ENCODE peak calls at places on chromosome 10, in five cellular contexts. N is neural progenitor cell, W is cardiac fibroblast, E is astrocyte, O is AG09309. S is an unnamed sample.

GRCh38 chr10:6062101-6062771 is at the start of gene IL2RA:
- DNase-seq in N (no peak), W (no peak), E (no peak), O (no peak), S (no peak)

GRCh38 chr10:124152139-124152780 is 58.9 kb upstream of the CHST15 start:
- DNase-seq in N (no peak), W (peak), E (peak), O (peak), S (peak)

GRCh38 chr10:133267293-133267692 is 9.4 kb downstream of the ADAM8 start:
- DNase-seq in N (no peak), W (no peak), E (no peak), O (no peak), S (no peak)

GRCh38 chr10:124989526-124989925 is 47.6 kb downstream of the ZRANB1 start:
- DNase-seq in N (no peak), W (peak), E (no peak), O (no peak), S (no peak)

GRCh38 chr10:98131615-98132014 is 2.8 kb upstream of the R3HCC1L start:
- DNase-seq in N (no peak), W (no peak), E (no peak), O (no peak), S (no peak)

GRCh38 chr10:75079436-75080083 is 31.9 kb upstream of the SAMD8 start:
- DNase-seq in N (peak), W (no peak), E (no peak), O (no peak), S (no peak)

GRCh38 chr10:59625842-59626522 is 83.7 kb downstream of the SLC16A9 start:
- DNase-seq in N (peak), W (peak), E (peak), O (peak), S (peak)

GRCh38 chr10:128704716-128705115 is 578.5 kb upstream of the MKI67 start:
- DNase-seq in N (no peak), W (no peak), E (no peak), O (no peak), S (no peak)

GRCh38 chr10:119602241-119603095 is 5.7 kb upstream of the TIAL1 start:
- DNase-seq in N (peak), W (peak), E (no peak), O (no peak), S (peak)

GRCh38 chr10:84537447-84537931 is 209.1 kb downstream of the CCSER2 start:
- DNase-seq in N (peak), W (peak), E (no peak), O (no peak), S (peak)

GRCh38 chr10:64007157-64007556 is 486.0 kb downstream of the REEP3 start:
- DNase-seq in N (no peak), W (no peak), E (no peak), O (no peak), S (no peak)

GRCh38 chr10:46559231-46559671 is 2.8 kb upstream of the GPRIN2 start:
- DNase-seq in N (no peak), W (no peak), E (no peak), O (no peak), S (no peak)

GRCh38 chr10:58867683-58868082 is 308.8 kb upstream of the PHYHIPL start:
- DNase-seq in N (no peak), W (no peak), E (no peak), O (no peak), S (no peak)

GRCh38 chr10:13162013-13162364 is 631 bp downstream of the MCM10 start:
- DNase-seq in N (peak), W (peak), E (no peak), O (no peak), S (no peak)

GRCh38 chr10:132162021-132162531 is 24.7 kb upstream of the DPYSL4 start:
- DNase-seq in N (no peak), W (no peak), E (no peak), O (no peak), S (no peak)

GRCh38 chr10:132162590-132163277 is 24.0 kb upstream of the DPYSL4 start:
- DNase-seq in N (no peak), W (no peak), E (no peak), O (no peak), S (no peak)

GRCh38 chr10:132163826-132164515 is 22.8 kb upstream of the DPYSL4 start:
- DNase-seq in N (no peak), W (no peak), E (no peak), O (no peak), S (no peak)

GRCh38 chr10:132164801-132165278 is 21.9 kb upstream of the DPYSL4 start:
- DNase-seq in N (peak), W (no peak), E (no peak), O (no peak), S (no peak)

DNA sequence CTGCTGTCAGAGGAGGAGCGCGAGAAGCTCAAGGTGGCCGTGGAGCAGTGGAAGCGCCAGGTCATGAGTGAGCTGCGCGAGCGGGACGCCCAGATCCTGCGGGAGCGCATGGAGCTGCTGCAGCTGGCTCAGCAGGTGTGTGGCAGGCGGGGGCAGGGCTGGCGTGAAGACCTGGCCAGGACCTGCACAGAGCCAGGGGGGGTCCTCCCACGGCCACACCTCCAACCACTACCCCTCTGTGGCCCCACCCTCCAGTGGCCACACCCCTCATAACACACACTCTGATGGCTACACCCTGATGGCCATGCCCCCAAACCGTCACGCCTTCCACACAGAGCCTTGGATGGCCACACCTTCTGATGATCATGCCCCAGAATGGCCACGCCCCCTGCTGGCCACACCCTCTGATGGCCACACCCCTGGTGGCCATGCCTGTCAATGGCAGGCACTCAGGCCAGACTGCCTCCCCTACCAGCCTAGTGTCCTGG is 23.4 kb upstream of the DPYSL4 start:
- DNase-seq in N (peak), W (peak), E (no peak), O (no peak), S (no peak)
- TF ChIP-seq CTCF in N (peak), W (no peak), E (no peak), O (no peak), S (no peak)

GRCh38 chr10:24722676-24723385 is 856 bp downstream of the ARHGAP21 start:
- DNase-seq in N (peak), W (peak), E (no peak), O (no peak), S (peak)
- H3K4me3 ChIP-seq in N (peak), W (peak), E (peak), O (peak), S (peak)

GRCh38 chr10:66215921-66216320 is 709.9 kb upstream of the LRRTM3 start:
- DNase-seq in N (no peak), W (no peak), E (no peak), O (no peak), S (no peak)

GRCh38 chr10:66218981-66219587 is 706.8 kb upstream of the LRRTM3 start:
- DNase-seq in N (no peak), W (peak), E (peak), O (no peak), S (no peak)

GRCh38 chr10:66222462-66223046 is 703.3 kb upstream of the LRRTM3 start:
- DNase-seq in N (no peak), W (no peak), E (no peak), O (no peak), S (no peak)

GRCh38 chr10:66215005-66215404 is 710.8 kb upstream of the LRRTM3 start:
- DNase-seq in N (peak), W (no peak), E (no peak), O (no peak), S (no peak)

GRCh38 chr10:66218258-66218657 is 707.6 kb upstream of the LRRTM3 start:
- DNase-seq in N (no peak), W (no peak), E (no peak), O (no peak), S (no peak)
- TF ChIP-seq CTCF in N (no peak), W (no peak), E (no peak), O (no peak), S (no peak)

DNA sequence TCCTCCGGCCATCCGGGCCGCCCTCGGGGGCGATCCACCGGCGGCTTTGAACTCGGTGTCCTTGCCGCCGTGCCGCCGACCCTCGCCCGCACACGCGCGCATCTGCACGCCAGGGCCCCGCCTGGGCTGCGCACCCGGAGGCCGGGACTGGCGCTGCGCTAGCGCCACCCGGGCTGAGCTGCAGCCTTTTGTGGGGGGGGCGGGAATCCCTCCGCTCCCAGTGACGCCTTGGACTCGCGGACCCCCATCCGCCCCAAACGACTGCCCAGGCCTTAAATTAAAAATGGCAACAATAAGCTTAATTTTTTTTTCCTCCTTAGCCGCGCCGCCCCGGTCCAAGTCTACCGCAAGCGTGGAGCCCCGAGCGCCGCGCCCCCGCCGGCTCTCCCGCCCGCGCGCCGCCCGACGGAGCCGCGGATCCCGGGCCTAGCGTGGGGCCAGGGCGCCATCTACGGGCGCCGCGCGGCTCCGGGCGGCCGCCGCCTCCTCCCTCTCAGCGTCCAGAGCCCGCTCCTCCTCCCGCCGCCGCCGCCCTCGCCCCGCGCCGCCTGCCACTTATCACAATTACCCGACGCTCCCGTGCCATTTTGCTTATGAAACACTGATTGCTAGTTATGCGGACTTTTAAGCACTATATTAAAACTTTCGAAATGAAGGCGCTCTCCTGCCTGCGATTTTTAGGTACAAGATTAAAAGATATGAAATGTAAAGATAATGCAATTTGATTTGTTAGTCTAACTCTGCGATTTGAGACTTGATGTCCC is 7.5 kb upstream of the EBF3 start:
- DNase-seq in N (peak), W (peak), E (no peak), O (no peak), S (peak)
- H3K4me3 ChIP-seq in N (peak), W (peak), E (no peak), O (no peak), S (peak)

GRCh38 chr10:20017961-20018360 is 201.7 kb downstream of the PLXDC2 start:
- DNase-seq in N (no peak), W (peak), E (no peak), O (no peak), S (peak)
- TF ChIP-seq CTCF in N (no peak), W (no peak), E (no peak), O (no peak), S (no peak)

DNA sequence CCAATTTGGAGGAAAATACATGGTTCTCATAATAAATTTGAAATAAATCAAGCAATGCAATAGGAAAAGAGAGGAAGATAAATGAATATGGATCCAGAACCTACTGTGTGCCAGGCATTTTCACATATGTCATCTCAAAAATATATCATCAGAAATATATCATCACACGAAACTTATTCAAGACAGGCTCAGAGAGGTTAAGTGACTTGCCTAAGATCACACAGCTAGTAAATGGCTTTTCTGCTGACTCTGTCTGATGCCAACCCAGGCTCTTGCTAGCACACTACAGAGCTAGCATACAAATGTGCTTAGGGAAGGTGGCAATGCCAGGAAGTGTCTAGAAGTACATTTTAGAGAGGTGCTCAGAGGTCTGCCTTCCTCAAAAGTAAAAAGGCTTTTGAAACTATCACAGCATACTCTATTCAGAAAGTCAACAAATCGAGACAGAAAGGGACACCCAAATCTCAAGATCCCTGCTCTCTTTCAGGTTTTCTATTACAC is 9.3 kb upstream of the HABP2 start:
- DNase-seq in N (no peak), W (no peak), E (no peak), O (no peak), S (no peak)
- H3K4me3 ChIP-seq in N (no peak), W (no peak), E (no peak), O (no peak), S (no peak)

GRCh38 chr10:79272353-79272752 is 74.9 kb upstream of the PPIF start:
- DNase-seq in N (no peak), W (no peak), E (no peak), O (no peak), S (no peak)

GRCh38 chr10:79269443-79269842 is 77.8 kb upstream of the PPIF start:
- DNase-seq in N (peak), W (no peak), E (no peak), O (no peak), S (no peak)

GRCh38 chr10:79269969-79270368 is 77.3 kb upstream of the PPIF start:
- DNase-seq in N (no peak), W (no peak), E (no peak), O (no peak), S (no peak)

GRCh38 chr10:79268717-79269116 is 78.6 kb upstream of the PPIF start:
- DNase-seq in N (no peak), W (peak), E (no peak), O (no peak), S (no peak)

GRCh38 chr10:79270471-79271246 is 76.6 kb upstream of the PPIF start:
- DNase-seq in N (no peak), W (no peak), E (no peak), O (no peak), S (no peak)
- TF ChIP-seq CTCF in N (no peak), W (no peak), E (no peak), O (no peak), S (no peak)

GRCh38 chr10:103659674-103660363 is 166.3 kb downstream of the NEURL1 start:
- DNase-seq in N (peak), W (peak), E (peak), O (peak), S (peak)

GRCh38 chr10:103660364-103661197 is 167.1 kb downstream of the NEURL1 start:
- DNase-seq in N (no peak), W (peak), E (no peak), O (no peak), S (peak)

GRCh38 chr10:103654925-103655324 is 161.4 kb downstream of the NEURL1 start:
- DNase-seq in N (no peak), W (no peak), E (no peak), O (no peak), S (no peak)

GRCh38 chr10:103657061-103657591 is 163.6 kb downstream of the NEURL1 start:
- DNase-seq in N (no peak), W (peak), E (no peak), O (no peak), S (no peak)

DNA sequence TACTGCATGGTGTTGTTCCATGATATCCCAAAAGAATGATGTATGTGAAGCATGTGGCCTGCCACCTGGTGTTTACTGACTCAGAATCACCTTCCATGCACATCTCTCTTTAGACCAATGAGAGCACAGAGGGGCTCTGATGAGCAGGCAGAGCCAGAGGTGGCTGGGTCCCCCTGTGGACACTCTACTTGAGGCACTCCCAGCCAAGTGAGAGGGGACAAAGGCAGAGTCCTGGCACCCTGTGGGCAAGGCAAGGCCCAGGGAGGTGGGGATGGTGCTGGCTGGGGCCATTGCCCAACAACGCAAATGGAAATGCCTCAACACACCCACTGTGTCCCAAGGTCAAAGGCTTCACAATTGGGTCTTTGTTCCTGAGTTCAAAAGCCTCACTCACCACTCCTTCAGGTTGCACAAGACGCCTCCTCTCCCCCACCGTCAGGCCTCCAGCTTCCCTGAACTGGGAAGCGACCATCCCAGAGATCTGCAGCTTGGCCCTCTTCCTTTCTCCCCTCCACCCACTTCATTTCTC is 164.6 kb downstream of the NEURL1 start:
- DNase-seq in N (no peak), W (no peak), E (no peak), O (no peak), S (peak)
- H3K4me3 ChIP-seq in N (no peak), W (no peak), E (no peak), O (no peak), S (no peak)

S was measured in fibroblast of pulmonary artery.